ENCODE peak calls at places on chromosomes 12 and 14, in four cellular contexts. P is NCI-H187, U is activated B cell treated with CpG ODN at 0.5 μM for 24 hours, W is psoas muscle. V is an unnamed sample.

GRCh38 chr14:103022669-103023044 is 34.7 kb downstream of the CDC42BPB start:
- DNase-seq in P (no peak), U (no peak), W (no peak), V (no peak)

GRCh38 chr12:77382096-77382742 is 316.9 kb upstream of the E2F7 start:
- DNase-seq in P (no peak), U (no peak), W (no peak), V (no peak)

GRCh38 chr12:52005903-52006703 is 643 bp upstream of the TAMALIN start:
- DNase-seq in P (no peak), U (peak), W (peak), V (no peak)

GRCh38 chr12:96882862-96883261 is 24.2 kb upstream of the NEDD1 start:
- DNase-seq in P (no peak), U (no peak), W (no peak), V (no peak)

GRCh38 chr14:64773046-64773445 is 68.8 kb downstream of the PLEKHG3 start:
- DNase-seq in P (no peak), U (no peak), W (no peak), V (no peak)

GRCh38 chr12:10218021-10218420 is 5.3 kb downstream of the GABARAPL1 start:
- DNase-seq in P (no peak), U (no peak), W (no peak), V (no peak)

GRCh38 chr12:73769337-73769736 is 768.3 kb upstream of the ATXN7L3B start:
- DNase-seq in P (no peak), U (no peak), W (no peak), V (no peak)

GRCh38 chr12:51771008-51771407 is 77.5 kb downstream of the FIGNL2 start:
- DNase-seq in P (no peak), U (no peak), W (no peak), V (no peak)

GRCh38 chr12:58249610-58250009 is 308.2 kb downstream of the ATP23 start:
- DNase-seq in P (no peak), U (no peak), W (no peak), V (no peak)

GRCh38 chr12:80187660-80188090 is 88.3 kb downstream of the OTOGL start:
- DNase-seq in P (no peak), U (no peak), W (no peak), V (peak)